ENCODE peak calls at places on chromosome X, in ten cellular contexts. R is mesenchymal stem cell; P is mammary epithelial cell; M is heart left ventricle; U is prostate gland; T is A549; S is adrenal gland; X is HCT116; E is CD8-positive, alpha-beta memory T cell; Q is foreskin keratinocyte. L is an unnamed sample.

GRCh38 chrX:107766470-107767140 is 9.0 kb downstream of the TSC22D3 start:
- DNase-seq in X (no peak), Q (no peak), E (no peak), M (peak; percentile 76), R (peak; percentile 38), T (no peak), S (peak; percentile 58), P (peak; percentile 42), U (no peak), L (no peak)

GRCh38 chrX:42530027-42530426 is 247.9 kb downstream of the PPP1R2C start:
- DNase-seq in T (no peak), P (peak; percentile 80), M (no peak), E (no peak), X (no peak), U (no peak), Q (peak; percentile 59), S (no peak), R (peak; percentile 3), L (no peak)

GRCh38 chrX:1239681-1240142 is 27.3 kb upstream of the CRLF2 start:
- DNase-seq in M (peak; percentile 74), Q (no peak), T (no peak), R (no peak), X (no peak), U (peak; percentile 7), P (no peak), S (peak; percentile 72), E (no peak), L (no peak)

GRCh38 chrX:34341258-34341657 is 209.1 kb upstream of the FAM47A start:
- DNase-seq in M (no peak), S (no peak), X (no peak), E (no peak), P (no peak), R (no peak), U (no peak), Q (no peak), T (peak; percentile 2), L (no peak)

GRCh38 chrX:124383367-124383766 is 37.0 kb downstream of the SH2D1A start:
- DNase-seq in M (no peak), R (no peak), Q (no peak), P (no peak), U (no peak), T (no peak), S (no peak), E (no peak), X (no peak), L (no peak)

GRCh38 chrX:78104447-78105176 is 564 bp downstream of the PGK1 start:
- DNase-seq in R (peak; percentile 47), Q (no peak), X (no peak), E (peak; percentile 34), T (peak; percentile 74), P (peak; percentile 46), M (no peak), S (peak; percentile 79), U (peak; percentile 32), L (no peak)

GRCh38 chrX:133685806-133686205 is 270.5 kb upstream of the GPC4 start:
- DNase-seq in X (no peak), S (no peak), Q (no peak), M (no peak), E (no peak), R (no peak), T (no peak), P (no peak), U (no peak), L (no peak)

GRCh38 chrX:137926090-137926489 is 360.2 kb downstream of the ZIC3 start:
- DNase-seq in P (no peak), U (no peak), S (no peak), T (peak; percentile 6), E (no peak), M (no peak), R (no peak), X (no peak), Q (no peak), L (peak; percentile 2)

GRCh38 chrX:35015627-35016026 is 73.0 kb downstream of the FAM47B start:
- DNase-seq in U (no peak), P (no peak), T (no peak), S (no peak), R (peak; percentile 2), E (no peak), X (no peak), Q (no peak), M (no peak), L (no peak)

GRCh38 chrX:154436597-154437397 is at the start of gene GDI1:
- DNase-seq in U (no peak), Q (no peak), T (peak; percentile 75), X (no peak), R (peak; percentile 62), M (peak; percentile 82), E (peak; percentile 58), S (peak; percentile 43), P (no peak), L (no peak)

GRCh38 chrX:107448625-107449468 is 605 bp upstream of the FRMPD3 start:
- DNase-seq in R (no peak), S (no peak), P (no peak), X (no peak), Q (no peak), E (no peak), T (peak; percentile 13), M (no peak), U (no peak), L (no peak)

GRCh38 chrX:318739-319578 is at the start of gene GTPBP6:
- DNase-seq in M (peak; percentile 100), Q (peak; percentile 97), S (peak; percentile 100), E (peak; percentile 99), X (peak; percentile 95), U (peak; percentile 100), R (peak; percentile 100), P (peak; percentile 100), T (peak; percentile 100), L (peak; percentile 81)

GRCh38 chrX:48864210-48864609 is 28.8 kb upstream of the PCSK1N start:
- DNase-seq in S (no peak), R (peak; percentile 66), P (peak; percentile 64), U (no peak), M (no peak), E (no peak), X (no peak), T (no peak), Q (no peak), L (no peak)

DNA sequence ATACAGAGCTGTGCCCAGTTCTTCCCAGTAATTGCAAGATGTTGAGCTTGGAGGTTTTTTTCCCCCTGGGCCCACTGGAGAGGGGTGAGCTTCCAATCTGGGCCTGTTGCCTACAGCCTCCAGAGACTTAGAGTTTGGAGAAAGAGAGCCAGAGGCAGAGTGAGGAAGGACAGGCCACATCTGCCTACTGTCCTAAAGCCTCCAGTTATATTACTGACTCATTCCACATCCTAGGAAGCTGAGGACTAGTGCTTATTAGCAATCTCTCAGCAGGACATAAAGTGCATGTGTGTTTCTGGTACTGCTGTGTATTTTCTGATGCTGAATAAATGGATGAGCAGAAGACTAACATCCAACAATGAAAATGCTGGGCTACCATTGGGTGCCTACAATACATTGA is 180.9 kb upstream of the MAMLD1 start:
- DNase-seq in T (no peak), M (no peak), P (no peak), E (no peak), X (no peak), U (no peak), Q (no peak), R (no peak), S (no peak), L (no peak)
- H3K4me1 ChIP-seq in T (peaks cover 11% of the 10 kb centered on the region), M (no peaks in the 10 kb centered on the region), P (no peaks in the 10 kb centered on the region), E (no peaks in the 10 kb centered on the region), X (no peaks in the 10 kb centered on the region), U (no peaks in the 10 kb centered on the region), Q (no peaks in the 10 kb centered on the region), R (no peaks in the 10 kb centered on the region), S (no peaks in the 10 kb centered on the region), L (no peaks in the 10 kb centered on the region)

GRCh38 chrX:25006586-25007058 is 9.1 kb downstream of the ARX start:
- DNase-seq in E (no peak), R (no peak), P (no peak), U (no peak), T (no peak), M (no peak), S (no peak), X (no peak), Q (no peak), L (no peak)
- H3K4me1 ChIP-seq in E (no peaks in the 10 kb centered on the region), R (peaks cover 31% of the 10 kb centered on the region), P (peaks cover 15% of the 10 kb centered on the region), U (no peaks in the 10 kb centered on the region), T (no peaks in the 10 kb centered on the region), M (no peaks in the 10 kb centered on the region), S (peaks cover 8% of the 10 kb centered on the region), X (no peaks in the 10 kb centered on the region), Q (no peaks in the 10 kb centered on the region), L (no peaks in the 10 kb centered on the region)

DNA sequence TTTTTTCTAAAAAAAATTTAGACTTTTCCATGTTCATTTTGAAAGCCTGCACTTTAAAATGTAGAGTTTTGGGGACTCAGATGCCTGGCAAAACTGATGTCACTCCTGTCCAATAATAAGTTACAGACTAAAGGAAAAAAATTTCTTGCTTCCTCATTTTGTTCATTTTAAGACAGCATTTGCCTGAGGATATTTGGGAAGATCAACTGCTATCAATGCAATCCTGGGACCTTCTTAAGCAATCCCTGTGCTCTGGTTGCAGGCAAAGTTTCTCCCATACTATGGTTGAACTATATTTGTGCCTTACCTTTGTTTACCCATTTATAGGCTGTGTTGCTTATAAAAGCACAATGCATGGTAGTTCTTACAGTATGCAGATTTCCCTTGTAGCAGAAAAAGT is 280.4 kb downstream of the CFAP47 start:
- DNase-seq in X (no peak), Q (no peak), S (no peak), P (no peak), E (no peak), M (no peak), T (no peak), R (no peak), U (no peak), L (no peak)
- H3K4me1 ChIP-seq in X (no peaks in the 10 kb centered on the region), Q (peaks cover 5% of the 10 kb centered on the region), S (no peaks in the 10 kb centered on the region), P (peaks cover 15% of the 10 kb centered on the region), E (no peaks in the 10 kb centered on the region), M (no peaks in the 10 kb centered on the region), T (no peaks in the 10 kb centered on the region), R (no peaks in the 10 kb centered on the region), U (no peaks in the 10 kb centered on the region), L (no peaks in the 10 kb centered on the region)

GRCh38 chrX:139828037-139828436 is 104.8 kb downstream of the ATP11C start:
- DNase-seq in M (no peak), S (no peak), R (peak; percentile 37), P (no peak), Q (no peak), T (peak; percentile 2), X (no peak), U (no peak), E (no peak), L (no peak)

GRCh38 chrX:139832728-139833309 is 100.0 kb downstream of the ATP11C start:
- DNase-seq in P (no peak), M (no peak), X (no peak), Q (no peak), R (no peak), E (no peak), T (no peak), S (no peak), U (no peak), L (no peak)

GRCh38 chrX:139831689-139832456 is 101.0 kb downstream of the ATP11C start:
- DNase-seq in P (peak; percentile 15), Q (no peak), S (peak; percentile 13), R (peak; percentile 72), E (no peak), X (no peak), U (peak; percentile 15), T (peak; percentile 33), M (no peak), L (no peak)

GRCh38 chrX:139828830-139829229 is 104.0 kb downstream of the ATP11C start:
- DNase-seq in R (no peak), X (no peak), T (no peak), E (no peak), M (no peak), S (no peak), P (no peak), Q (no peak), U (no peak), L (no peak)

GRCh38 chrX:139831017-139831416 is 101.8 kb downstream of the ATP11C start:
- DNase-seq in M (no peak), R (no peak), T (no peak), X (no peak), E (no peak), S (no peak), P (no peak), Q (no peak), U (no peak), L (no peak)
- H3K4me1 ChIP-seq in M (no peaks in the 10 kb centered on the region), R (peaks cover under 1% of the 10 kb centered on the region), T (peaks cover 37% of the 10 kb centered on the region), X (peaks cover 4% of the 10 kb centered on the region), E (peaks cover 11% of the 10 kb centered on the region), S (peaks cover 12% of the 10 kb centered on the region), P (no peaks in the 10 kb centered on the region), Q (peaks cover 11% of the 10 kb centered on the region), U (no peaks in the 10 kb centered on the region), L (peaks cover 27% of the 10 kb centered on the region)